ENCODE peak calls at places on chromosomes 5 and 9, in seven cellular contexts. W, M, I, P, R, B and X are unnamed samples.

GRCh38 chr9:89467278-89467625 is 30.7 kb downstream of the SEMA4D start:
- DNase-seq in W (no peak), M (no peak), I (no peak), P (no peak), R (no peak), B (no peak), X (no peak)

GRCh38 chr5:14406554-14406849 is 175.1 kb upstream of the OTULINL start:
- DNase-seq in W (peak; percentile 30), M (peak; percentile 95), I (no peak), P (peak; percentile 95), R (peak; percentile 87), B (peak; percentile 88), X (no peak)

GRCh38 chr9:7137040-7137439 is 379.3 kb downstream of the KDM4C start:
- DNase-seq in W (no peak), M (no peak), I (peak; percentile 15), P (no peak), R (no peak), B (no peak), X (no peak)

GRCh38 chr5:54990751-54991349 is 5.5 kb upstream of the ESM1 start:
- DNase-seq in W (no peak), M (peak; percentile 85), I (no peak), P (peak; percentile 66), R (peak; percentile 52), B (no peak), X (no peak)

GRCh38 chr5:14385022-14385421 is 196.6 kb upstream of the OTULINL start:
- DNase-seq in W (no peak), M (no peak), I (no peak), P (no peak), R (no peak), B (no peak), X (no peak)

GRCh38 chr5:172740483-172741205 is 30.4 kb downstream of the DUSP1 start:
- DNase-seq in W (no peak), M (peak; percentile 91), I (peak; percentile 83), P (peak; percentile 94), R (peak; percentile 93), B (peak; percentile 88), X (no peak)

GRCh38 chr9:69937358-69937757 is 106.3 kb upstream of the MAMDC2 start:
- DNase-seq in W (no peak), M (peak; percentile 73), I (no peak), P (no peak), R (no peak), B (no peak), X (no peak)

GRCh38 chr9:82539126-82539525 is 523.8 kb downstream of the RASEF start:
- DNase-seq in W (no peak), M (no peak), I (no peak), P (no peak), R (no peak), B (no peak), X (no peak)

GRCh38 chr5:56829137-56829536 is 13.8 kb downstream of the MAP3K1 start:
- DNase-seq in W (no peak), M (no peak), I (no peak), P (no peak), R (no peak), B (peak; percentile 56), X (no peak)

GRCh38 chr5:137078171-137078665 is 420.9 kb downstream of the SPOCK1 start:
- DNase-seq in W (no peak), M (no peak), I (no peak), P (peak; percentile 33), R (no peak), B (peak; percentile 68), X (no peak)

GRCh38 chr5:180396931-180397330 is 43.8 kb upstream of the GFPT2 start:
- DNase-seq in W (no peak), M (no peak), I (no peak), P (no peak), R (no peak), B (no peak), X (no peak)

GRCh38 chr9:122090287-122090883 is 2.7 kb downstream of the TTLL11 start:
- DNase-seq in W (no peak), M (no peak), I (no peak), P (no peak), R (no peak), B (no peak), X (no peak)

GRCh38 chr9:16044116-16044881 is 491.5 kb downstream of the CCDC171 start:
- DNase-seq in W (no peak), M (peak; percentile 63), I (no peak), P (peak; percentile 66), R (peak; percentile 66), B (no peak), X (no peak)

GRCh38 chr5:27475063-27475462 is 436.7 kb upstream of the CDH9 start:
- DNase-seq in W (no peak), M (no peak), I (no peak), P (no peak), R (no peak), B (no peak), X (no peak)
- TF ChIP-seq CTCF in W (no peak), M (no peak), I (no peak), P (no peak), R (no peak), B (no peak), X (no peak)

DNA sequence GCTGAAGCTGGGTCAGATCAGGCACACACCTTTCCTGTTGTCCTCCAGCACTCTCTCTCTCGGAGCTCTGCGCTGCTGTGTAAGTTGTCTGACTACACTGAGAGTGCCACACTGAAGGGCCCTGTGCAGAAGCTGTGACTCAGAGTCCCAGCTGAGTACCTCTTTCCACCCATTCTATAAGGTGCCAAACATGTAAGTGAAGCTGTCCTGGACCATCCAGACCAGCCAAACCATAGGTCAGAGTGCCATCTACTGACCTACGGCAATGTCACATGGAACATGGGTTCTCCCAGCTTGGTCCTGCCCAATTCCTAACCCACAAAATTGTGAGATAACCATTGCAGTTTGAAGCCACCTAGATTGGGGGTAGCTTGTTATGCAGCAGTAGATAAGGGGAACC is 68.2 kb downstream of the ADCY2 start:
- DNase-seq in W (no peak), M (no peak), I (no peak), P (no peak), R (no peak), B (no peak), X (no peak)
- TF ChIP-seq CTCF in W (no peak), M (no peak), I (no peak), P (no peak), R (no peak), B (no peak), X (no peak)

DNA sequence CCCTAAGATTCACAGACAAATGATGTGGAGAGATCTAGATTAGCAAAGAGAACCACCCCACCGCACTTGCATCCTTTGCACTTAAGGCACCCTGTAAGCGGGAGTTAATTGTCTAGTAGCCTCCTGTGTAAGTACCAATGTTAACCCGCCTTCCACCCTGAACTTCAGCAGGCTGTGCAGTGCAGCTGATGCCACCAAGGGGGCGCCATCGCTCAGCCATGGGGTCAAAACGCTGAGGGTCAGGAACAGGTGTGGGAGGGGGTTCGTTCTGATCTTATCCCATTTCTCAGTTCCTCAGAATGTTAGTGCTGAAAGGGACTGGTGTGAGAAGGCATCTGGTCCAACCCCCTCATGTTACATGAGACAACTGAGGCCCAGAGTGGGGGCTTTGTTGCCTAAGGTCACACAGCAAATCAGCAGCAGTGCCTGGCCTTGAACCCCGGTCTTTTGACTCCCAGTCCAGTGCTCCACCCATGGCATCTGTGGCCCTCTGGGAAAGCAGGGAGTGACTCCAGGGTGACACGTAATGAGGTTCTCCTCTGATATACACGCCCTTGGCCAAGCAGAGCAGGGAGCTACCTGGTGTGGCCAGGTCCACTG is 57.3 kb downstream of the CYFIP2 start:
- DNase-seq in W (no peak), M (no peak), I (no peak), P (no peak), R (no peak), B (no peak), X (no peak)
- TF ChIP-seq CTCF in W (no peak), M (peak; percentile 21), I (no peak), P (peak; percentile 32), R (peak; percentile 20), B (peak; percentile 27), X (peak; percentile 25)

GRCh38 chr9:126014726-126015125 is 267.6 kb downstream of the PBX3 start:
- DNase-seq in W (no peak), M (no peak), I (no peak), P (no peak), R (no peak), B (no peak), X (no peak)

DNA sequence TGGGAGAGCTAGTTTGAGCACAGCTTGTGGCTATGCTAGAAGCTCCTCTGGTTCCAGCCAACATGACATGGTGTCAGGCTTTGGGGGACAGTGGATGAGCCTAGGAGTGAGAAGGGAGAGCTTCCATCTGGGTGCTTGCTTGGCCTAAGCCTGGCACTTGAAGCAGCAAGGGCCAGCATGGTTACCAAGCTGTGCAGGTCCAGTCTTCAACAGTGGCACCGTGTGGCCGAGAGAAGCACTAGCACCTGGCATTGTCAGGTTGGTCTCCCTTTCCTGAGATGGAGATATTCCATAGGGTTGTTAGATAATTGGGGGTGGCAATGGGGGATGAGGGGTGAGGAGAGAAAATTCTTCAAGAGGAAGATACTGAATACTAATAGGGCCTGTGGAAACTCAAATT is 261.9 kb downstream of the PBX3 start:
- DNase-seq in W (no peak), M (peak; percentile 5), I (no peak), P (no peak), R (no peak), B (no peak), X (no peak)
- TF ChIP-seq CTCF in W (no peak), M (peak; percentile 19), I (no peak), P (peak; percentile 35), R (peak; percentile 21), B (no peak), X (peak; percentile 40)

DNA sequence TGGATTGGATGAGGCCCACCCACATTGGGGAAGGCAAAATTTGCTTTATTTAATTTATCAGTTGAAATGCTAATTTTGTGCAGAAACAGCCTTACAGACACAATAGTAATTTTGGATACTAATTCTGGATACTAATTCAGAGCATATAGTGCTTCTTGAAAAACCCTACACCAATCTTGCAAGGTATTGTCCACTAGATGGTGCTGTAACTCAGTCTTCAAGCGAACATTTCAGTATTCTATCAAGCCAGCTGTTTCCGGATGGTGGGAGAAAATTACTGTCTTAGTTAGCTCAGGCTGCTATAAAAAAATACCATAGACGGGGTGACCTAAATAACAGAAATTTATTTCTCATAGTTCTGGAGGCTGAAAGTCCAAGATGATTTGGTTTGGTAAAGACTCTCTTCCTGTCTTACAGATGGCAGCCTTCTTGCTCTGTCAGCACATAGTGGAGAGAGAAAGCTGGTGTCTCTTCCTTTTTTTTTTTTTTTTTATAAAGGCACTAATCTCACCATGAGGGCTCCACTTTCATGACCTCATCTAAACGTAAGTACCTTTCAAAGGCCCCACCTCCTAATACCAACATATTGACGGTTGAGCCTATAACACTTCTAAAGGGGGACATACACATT is 1306.5 kb upstream of the CDH9 start:
- DNase-seq in W (no peak), M (peak; percentile 45), I (no peak), P (peak; percentile 55), R (peak; percentile 62), B (peak; percentile 7), X (no peak)
- TF ChIP-seq CTCF in W (no peak), M (no peak), I (no peak), P (peak; percentile 45), R (peak; percentile 52), B (peak; percentile 50), X (peak; percentile 85)

DNA sequence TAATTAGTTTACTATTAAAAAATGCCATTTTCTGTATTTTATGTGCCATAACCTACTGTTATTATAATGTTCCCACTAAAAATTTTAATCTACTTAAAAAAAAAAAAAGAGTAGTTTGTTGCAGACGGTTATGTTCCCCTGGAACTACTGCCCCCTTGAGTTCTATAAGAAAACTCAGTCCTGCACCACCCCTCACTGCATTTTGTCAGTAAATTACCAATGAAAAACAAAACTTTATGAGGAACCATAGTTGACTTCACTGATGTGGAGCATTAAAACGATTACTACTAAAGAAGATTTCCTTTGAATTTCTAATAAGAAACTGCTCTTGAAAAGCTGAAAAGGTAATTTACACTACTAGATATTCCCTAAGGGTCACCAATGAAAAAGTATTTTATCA is 288.7 kb downstream of the FBXL17 start:
- DNase-seq in W (no peak), M (peak; percentile 47), I (no peak), P (peak; percentile 22), R (peak; percentile 22), B (no peak), X (no peak)
- TF ChIP-seq CTCF in W (no peak), M (peak; percentile 51), I (no peak), P (peak; percentile 70), R (peak; percentile 52), B (peak; percentile 57), X (peak; percentile 66)